ENCODE peak calls at places on chromosomes 7 and 10, in six cellular contexts. A is neural progenitor cell, X is right atrium auricular region, M is progenitor cell of endocrine pancreas, O is foreskin fibroblast, L is choroid plexus epithelial cell. J is an unnamed sample.

GRCh38 chr7:25927626-25927978 is 224.4 kb upstream of the NFE2L3 start:
- DNase-seq in L (no peak), X (no peak), O (no peak), M (no peak), A (no peak), J (no peak)

GRCh38 chr10:77667426-77668324 is 30.1 kb upstream of the KCNMA1 start:
- DNase-seq in A (no peak), O (peak; percentile 50), X (no peak), L (no peak), M (no peak), J (no peak)

GRCh38 chr10:124436191-124436638 is 13.6 kb downstream of the NKX1-2 start:
- DNase-seq in O (no peak), L (no peak), M (no peak), A (no peak), X (no peak), J (no peak)

GRCh38 chr7:148481965-148482626 is 108.5 kb upstream of the C7orf33 start:
- DNase-seq in A (no peak), X (no peak), O (no peak), L (no peak), M (no peak), J (no peak)

GRCh38 chr7:159151231-159151630 is 6.6 kb upstream of the VIPR2 start:
- DNase-seq in L (no peak), X (no peak), O (no peak), M (no peak), A (no peak), J (no peak)

GRCh38 chr10:97499561-97500296 is 1.0 kb downstream of the UBTD1 start:
- DNase-seq in L (peak; percentile 58), A (peak; percentile 32), O (peak; percentile 88), M (no peak), X (peak; percentile 83), J (no peak)

GRCh38 chr7:23093546-23093945 is 12.0 kb upstream of the KLHL7 start:
- DNase-seq in X (no peak), L (no peak), O (peak; percentile 82), M (no peak), A (no peak), J (no peak)

GRCh38 chr7:30280631-30281030 is 3.8 kb upstream of the ZNRF2 start:
- DNase-seq in A (peak; percentile 50), O (no peak), X (no peak), L (no peak), M (no peak), J (no peak)

GRCh38 chr7:156511426-156511825 is 129.1 kb upstream of the RNF32 start:
- DNase-seq in O (no peak), M (no peak), L (no peak), X (no peak), A (no peak), J (no peak)

GRCh38 chr7:139758388-139758787 is 19.4 kb downstream of the HIPK2 start:
- DNase-seq in A (no peak), L (no peak), X (no peak), M (no peak), O (no peak), J (no peak)

GRCh38 chr7:121563177-121563576 is 167.1 kb upstream of the FAM3C start:
- DNase-seq in X (no peak), O (peak; percentile 26), A (peak; percentile 17), L (peak; percentile 30), M (no peak), J (no peak)

GRCh38 chr7:133481676-133482075 is 228.8 kb downstream of the EXOC4 start:
- DNase-seq in O (peak; percentile 71), M (no peak), L (peak; percentile 81), X (no peak), A (no peak), J (no peak)

GRCh38 chr7:27329917-27330316 is 87.3 kb downstream of the EVX1 start:
- DNase-seq in O (peak; percentile 9), X (no peak), L (peak; percentile 4), A (no peak), M (no peak), J (no peak)

GRCh38 chr7:73842248-73842895 is at the start of gene METTL27:
- DNase-seq in X (peak; percentile 94), A (peak; percentile 97), L (peak; percentile 94), O (peak; percentile 97), M (peak; percentile 81), J (no peak)

GRCh38 chr7:53993205-53993604 is 549.0 kb upstream of the VSTM2A start:
- DNase-seq in L (no peak), X (no peak), O (no peak), M (no peak), A (no peak), J (no peak)

GRCh38 chr10:84267503-84268126 is 22.8 kb downstream of the RGR start:
- DNase-seq in O (peak; percentile 81), A (peak; percentile 67), M (no peak), X (no peak), L (peak; percentile 77), J (no peak)

GRCh38 chr10:51700228-51700835 is 937 bp upstream of the CSTF2T start:
- DNase-seq in X (no peak), O (no peak), A (peak; percentile 19), L (peak; percentile 71), M (no peak), J (no peak)

DNA sequence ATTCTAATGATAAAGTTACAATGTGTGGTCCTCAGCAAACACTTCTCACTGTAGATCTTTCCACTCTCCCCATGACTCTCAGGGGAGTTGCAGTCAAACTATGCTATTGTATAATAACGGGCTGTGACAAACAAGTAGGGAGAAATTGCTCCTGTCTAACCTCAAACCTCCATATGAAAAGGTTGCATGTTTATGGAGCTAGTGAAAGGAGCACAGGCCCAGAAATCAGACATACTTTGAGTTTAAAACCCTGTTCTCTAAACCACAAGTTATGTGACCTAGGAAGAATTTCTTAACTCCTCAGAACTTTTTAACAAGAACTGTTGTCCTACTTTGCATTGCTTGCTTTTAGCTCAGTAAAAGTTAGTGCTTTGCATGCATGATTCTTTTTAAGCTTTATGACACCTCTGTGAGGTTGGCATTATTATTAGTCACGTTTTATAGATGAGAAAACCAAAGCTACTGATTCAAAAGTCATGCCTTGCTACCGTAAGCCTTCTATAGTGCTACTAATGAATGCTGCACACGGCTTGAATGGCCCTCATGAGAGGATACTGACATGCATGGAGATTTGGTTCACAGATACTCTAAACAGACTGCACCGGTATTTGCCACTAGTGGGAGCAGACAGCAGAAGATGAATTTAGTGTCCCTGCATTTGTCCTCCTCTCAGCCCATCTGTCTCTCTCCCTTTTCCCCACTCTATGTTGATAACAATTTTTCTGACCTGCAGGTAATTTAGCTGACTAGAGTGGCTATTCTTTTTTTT is 129.5 kb upstream of the PCGF5 start:
- DNase-seq in X (no peak), O (peak; percentile 22), M (no peak), A (no peak), L (peak; percentile 61), J (no peak)
- TF ChIP-seq CTCF in X (peak; percentile 41), O (peak; percentile 12), M (no peak), A (no peak), L (peak; percentile 62), J (peak; percentile 66)

GRCh38 chr10:120282421-120282820 is 174.6 kb upstream of the PLPP4 start:
- DNase-seq in M (no peak), X (no peak), O (no peak), A (no peak), L (no peak), J (no peak)

GRCh38 chr10:120283093-120283492 is 173.9 kb upstream of the PLPP4 start:
- DNase-seq in L (no peak), X (no peak), A (no peak), M (no peak), O (no peak), J (no peak)

GRCh38 chr10:120278069-120278468 is 179.0 kb upstream of the PLPP4 start:
- DNase-seq in M (no peak), X (no peak), O (no peak), A (no peak), L (no peak), J (no peak)

GRCh38 chr10:120279196-120279595 is 177.8 kb upstream of the PLPP4 start:
- DNase-seq in X (no peak), O (no peak), L (no peak), M (no peak), A (no peak), J (no peak)
- TF ChIP-seq CTCF in X (no peak), O (no peak), L (no peak), M (no peak), A (no peak), J (no peak)

GRCh38 chr7:83934118-83934734 is 260.4 kb downstream of the SEMA3A start:
- DNase-seq in X (no peak), L (peak; percentile 23), A (no peak), M (no peak), O (no peak), J (no peak)
- TF ChIP-seq CTCF in X (peak; percentile 53), L (peak; percentile 41), A (peak; percentile 41), M (peak; percentile 51), O (peak; percentile 27), J (peak; percentile 83)

DNA sequence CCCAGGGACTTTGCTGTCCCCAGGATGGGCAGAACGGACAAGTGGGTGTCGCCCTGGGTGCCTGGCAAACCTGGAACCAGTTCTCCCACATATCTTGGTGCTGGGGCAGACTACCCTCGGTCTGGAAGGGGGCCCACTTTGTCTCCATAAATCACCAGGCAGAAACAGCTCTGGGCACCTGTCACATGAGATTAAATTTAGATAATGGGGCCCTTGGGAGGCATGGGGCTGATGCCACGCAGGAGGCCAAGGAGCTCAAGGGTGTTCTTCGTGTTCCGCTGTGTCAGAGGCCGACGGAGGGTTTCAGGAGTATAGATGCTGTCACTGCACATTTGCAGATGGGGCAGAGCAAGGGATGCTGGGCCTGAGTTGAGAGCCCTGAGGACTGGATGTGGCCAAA is 72.7 kb downstream of the TMEM130 start:
- DNase-seq in L (no peak), O (no peak), X (no peak), M (no peak), A (no peak), J (no peak)
- TF ChIP-seq CTCF in L (no peak), O (no peak), X (no peak), M (no peak), A (no peak), J (no peak)

DNA sequence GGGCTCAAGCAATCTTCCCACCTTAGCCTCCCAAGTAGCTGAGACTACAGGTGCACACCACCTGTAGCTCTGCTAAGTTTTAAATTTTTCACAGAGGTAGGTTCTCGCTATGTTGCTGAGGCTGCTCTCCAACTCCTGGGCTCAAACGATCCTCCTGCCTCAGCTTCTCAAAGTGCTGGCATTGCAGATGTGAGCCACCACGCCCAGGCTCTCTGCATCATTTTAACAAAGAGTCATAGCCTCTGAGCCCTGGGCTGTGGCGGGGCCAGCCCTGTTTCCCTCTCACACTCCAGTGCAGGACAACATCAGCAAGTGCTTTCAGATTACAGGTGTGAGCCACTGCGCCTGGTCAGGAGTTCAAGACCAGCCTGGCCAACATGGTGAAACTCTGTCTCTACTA is 102.5 kb downstream of the COL26A1 start:
- DNase-seq in L (no peak), X (no peak), M (no peak), O (no peak), A (no peak), J (no peak)
- TF ChIP-seq CTCF in L (no peak), X (no peak), M (no peak), O (no peak), A (no peak), J (no peak)

DNA sequence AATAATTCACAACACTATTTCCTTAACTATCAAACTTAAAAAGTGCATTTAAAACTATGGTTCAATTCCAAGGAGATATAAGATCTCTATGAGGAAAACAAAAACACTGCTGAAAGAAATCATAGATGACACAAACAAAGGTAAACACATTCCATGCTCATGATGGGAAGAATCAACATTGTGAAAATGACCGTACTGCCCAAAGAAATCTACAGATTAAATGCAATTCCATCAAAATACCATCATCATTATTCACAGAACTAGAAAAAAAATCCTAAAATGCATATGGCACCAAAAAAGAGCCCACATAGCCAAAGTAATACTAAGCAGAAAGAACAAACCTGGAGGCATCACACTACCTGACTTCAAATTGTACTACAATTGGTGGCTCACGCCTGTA is 159.9 kb upstream of the EEPD1 start:
- DNase-seq in A (no peak), O (peak; percentile 13), X (no peak), M (no peak), L (no peak), J (no peak)
- TF ChIP-seq CTCF in A (no peak), O (no peak), X (no peak), M (no peak), L (no peak), J (no peak)